ENCODE peak calls at places on chromosomes 2 and 18, in eight cellular contexts. H, T, B, N, Y, Q, J and V are unnamed samples. For H3K36me3, the result is how much of the 10 kb centered on the place peaks cover.

GRCh38 chr18:59035591-59035990 is 104.1 kb upstream of the SEC11C start:
- DNase-seq in T (no peak), Q (no peak), J (no peak), Y (no peak), N (no peak), B (no peak), H (no peak), V (no peak)

GRCh38 chr18:27136208-27136535 is 48.9 kb downstream of the CHST9 start:
- DNase-seq in B (peak), J (no peak), Q (peak), T (no peak), N (no peak), Y (no peak), H (no peak), V (peak)

GRCh38 chr2:33765122-33765521 is 166.0 kb upstream of the FAM98A start:
- DNase-seq in Y (peak), N (no peak), B (no peak), H (no peak), J (no peak), Q (no peak), T (no peak), V (no peak)

GRCh38 chr2:150572961-150573395 is 85.5 kb upstream of the RND3 start:
- DNase-seq in N (no peak), H (no peak), B (no peak), Q (no peak), Y (no peak), J (no peak), T (no peak), V (no peak)

GRCh38 chr18:52546686-52547346 is 206.8 kb downstream of the DCC start:
- DNase-seq in H (no peak), B (no peak), J (no peak), Q (no peak), Y (no peak), N (no peak), T (no peak), V (no peak)

GRCh38 chr2:202881570-202881969 is 10.0 kb upstream of the ICA1L start:
- DNase-seq in N (no peak), J (no peak), B (no peak), Y (no peak), T (no peak), H (no peak), Q (no peak), V (no peak)

GRCh38 chr18:3189884-3190283 is 29.9 kb downstream of the MYOM1 start:
- DNase-seq in Q (no peak), N (no peak), T (no peak), Y (no peak), H (no peak), J (no peak), B (no peak), V (no peak)

GRCh38 chr2:201715459-201715858 is 17.0 kb upstream of the MPP4 start:
- DNase-seq in J (no peak), N (no peak), Y (no peak), H (peak), B (no peak), Q (no peak), T (no peak), V (peak)

GRCh38 chr2:171771463-171771862 is 84.2 kb downstream of the DYNC1I2 start:
- DNase-seq in H (no peak), Q (no peak), T (no peak), Y (no peak), J (no peak), B (no peak), N (no peak), V (no peak)

GRCh38 chr2:20595439-20596192 is 55.3 kb downstream of the HS1BP3 start:
- DNase-seq in Q (peak), N (peak), Y (no peak), B (no peak), H (no peak), T (peak), J (peak), V (no peak)

GRCh38 chr2:12493031-12493513 is 223.7 kb upstream of the TRIB2 start:
- DNase-seq in J (no peak), Y (peak), N (no peak), H (no peak), Q (no peak), T (no peak), B (peak), V (no peak)

GRCh38 chr2:151478011-151478410 is 68.3 kb downstream of the RIF1 start:
- DNase-seq in N (no peak), J (no peak), Q (no peak), Y (no peak), H (no peak), T (no peak), B (no peak), V (no peak)

GRCh38 chr2:138059967-138060635 is 95.8 kb downstream of the HNMT start:
- DNase-seq in N (peak), B (peak), T (peak), Y (peak), H (no peak), J (no peak), Q (no peak), V (peak)

GRCh38 chr2:85785871-85786270 is 32.1 kb downstream of the ATOH8 start:
- DNase-seq in H (no peak), N (no peak), J (peak), Q (no peak), B (no peak), T (peak), Y (no peak), V (no peak)

GRCh38 chr2:207143474-207144190 is 22.1 kb downstream of the KLF7 start:
- DNase-seq in T (peak), Y (peak), N (peak), H (peak), B (no peak), J (peak), Q (peak), V (peak)

GRCh38 chr2:85792783-85793441 is 39.1 kb downstream of the ATOH8 start:
- DNase-seq in B (peak), T (peak), H (no peak), Y (no peak), Q (no peak), J (peak), N (no peak), V (no peak)

GRCh38 chr18:63016270-63016669 is 300.9 kb downstream of the PHLPP1 start:
- DNase-seq in Q (no peak), T (no peak), H (no peak), J (no peak), N (no peak), B (peak), Y (peak), V (peak)

GRCh38 chr2:178716394-178716793 is 90.8 kb downstream of the TTN start:
- DNase-seq in Q (no peak), Y (no peak), H (no peak), T (no peak), N (no peak), B (no peak), J (no peak), V (no peak)

GRCh38 chr2:127196998-127197397 is 23.1 kb downstream of the CYP27C1 start:
- DNase-seq in Q (no peak), J (no peak), H (no peak), T (no peak), Y (no peak), B (no peak), N (no peak), V (no peak)

GRCh38 chr18:24031318-24031717 is 16.8 kb downstream of the TTC39C start:
- DNase-seq in H (no peak), N (no peak), Y (no peak), Q (no peak), T (no peak), J (no peak), B (no peak), V (no peak)

GRCh38 chr2:167192833-167193232 is 304.6 kb downstream of the XIRP2 start:
- DNase-seq in B (no peak), Q (no peak), N (no peak), Y (no peak), J (no peak), T (no peak), H (no peak), V (no peak)

GRCh38 chr2:237128026-237128703 is 42.5 kb downstream of the COPS8 start:
- DNase-seq in N (peak), J (peak), T (peak), H (peak), Y (peak), B (peak), Q (peak), V (peak)

GRCh38 chr18:59140287-59140885 is 702 bp downstream of the SEC11C start:
- DNase-seq in Q (no peak), B (peak), Y (peak), J (no peak), N (no peak), H (no peak), T (no peak), V (peak)

GRCh38 chr2:218146056-218146455 is 20.2 kb downstream of the CXCR2 start:
- DNase-seq in H (no peak), B (no peak), T (no peak), N (no peak), J (no peak), Y (no peak), Q (no peak), V (no peak)

GRCh38 chr2:18837233-18837632 is 247.9 kb upstream of the NT5C1B start:
- DNase-seq in N (no peak), Q (no peak), H (no peak), T (no peak), J (no peak), Y (no peak), B (no peak), V (no peak)

GRCh38 chr2:169200756-169201155 is 131.4 kb downstream of the DHRS9 start:
- DNase-seq in Y (no peak), T (no peak), H (no peak), J (no peak), N (no peak), B (no peak), Q (no peak), V (no peak)

DNA sequence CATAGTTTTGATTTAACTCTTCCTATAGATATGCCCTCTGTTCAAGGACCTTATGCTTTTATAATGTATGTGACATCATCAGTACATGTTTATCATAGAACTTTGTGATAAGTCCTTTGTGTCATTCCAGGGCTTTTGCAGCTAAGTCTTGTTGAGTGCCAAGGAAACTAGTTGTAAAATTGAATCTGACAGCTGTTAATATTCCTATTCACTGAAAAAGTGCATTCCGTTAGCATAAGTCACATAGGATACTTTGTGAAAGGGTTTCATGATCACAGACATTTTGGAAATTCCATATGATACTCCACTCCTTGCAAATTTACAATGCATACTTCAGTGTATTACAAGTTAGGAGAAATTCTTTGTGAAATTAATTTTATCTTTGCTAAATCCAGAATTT is 503.4 kb downstream of the CCDC85A start:
- DNase-seq in H (no peak), T (no peak), J (no peak), B (no peak), Q (no peak), Y (no peak), N (no peak), V (no peak)
- H3K36me3 ChIP-seq in H (under half), T (under half), J (under half), B (under half), Q (under half), Y (under half), N (under half), V (under half)

GRCh38 chr2:154689158-154689557 is 9.3 kb upstream of the KCNJ3 start:
- DNase-seq in J (no peak), H (no peak), N (no peak), B (no peak), T (no peak), Y (no peak), Q (no peak), V (no peak)
- TF ChIP-seq CTCF in J (no peak), H (no peak), N (no peak), B (no peak), T (no peak), Y (no peak), Q (no peak), V (no peak)

DNA sequence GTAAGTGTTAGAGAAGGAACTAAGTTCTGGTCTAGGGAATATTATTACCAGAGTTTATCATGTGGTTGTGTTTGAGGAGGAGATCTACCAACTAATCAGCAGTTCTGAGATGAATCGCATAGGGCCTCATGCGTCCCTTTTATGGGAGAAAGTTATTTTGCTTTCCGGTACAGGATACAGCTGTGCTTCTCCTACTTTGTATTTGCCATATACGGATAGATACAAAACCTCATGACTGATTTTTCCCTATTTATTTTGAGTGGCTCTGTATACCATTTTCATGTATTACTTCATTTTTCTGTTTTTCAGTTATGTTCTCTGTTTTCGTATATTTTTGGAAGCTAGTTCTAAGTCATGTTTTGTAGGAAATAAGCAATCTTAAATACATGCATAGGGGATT is 66.8 kb downstream of the ACSL3 start:
- DNase-seq in B (no peak), T (no peak), Y (no peak), J (no peak), Q (no peak), H (no peak), N (no peak), V (no peak)
- H3K36me3 ChIP-seq in B (under half), T (under half), Y (half or more), J (half or more), Q (half or more), H (under half), N (half or more), V (under half)

GRCh38 chr2:46490521-46491141 is 11.3 kb downstream of the TMEM247 start:
- DNase-seq in B (no peak), Q (no peak), T (peak), H (peak), Y (peak), N (peak), J (peak), V (peak)
- TF ChIP-seq CTCF in B (no peak), Q (no peak), T (peak), H (no peak), Y (peak), N (no peak), J (peak), V (no peak)

GRCh38 chr18:76373297-76373696 is 121.7 kb downstream of the ZNF516 start:
- DNase-seq in Y (no peak), B (no peak), J (no peak), Q (no peak), N (no peak), H (no peak), T (no peak), V (no peak)
- H3K36me3 ChIP-seq in Y (under half), B (under half), J (under half), Q (under half), N (under half), H (under half), T (under half), V (under half)

GRCh38 chr2:27973592-27973991 is 83.1 kb downstream of the BABAM2 start:
- DNase-seq in Y (no peak), T (no peak), J (no peak), N (no peak), H (no peak), B (no peak), Q (no peak), V (no peak)
- TF ChIP-seq CTCF in Y (no peak), T (no peak), J (no peak), N (no peak), H (no peak), B (peak), Q (no peak), V (no peak)

DNA sequence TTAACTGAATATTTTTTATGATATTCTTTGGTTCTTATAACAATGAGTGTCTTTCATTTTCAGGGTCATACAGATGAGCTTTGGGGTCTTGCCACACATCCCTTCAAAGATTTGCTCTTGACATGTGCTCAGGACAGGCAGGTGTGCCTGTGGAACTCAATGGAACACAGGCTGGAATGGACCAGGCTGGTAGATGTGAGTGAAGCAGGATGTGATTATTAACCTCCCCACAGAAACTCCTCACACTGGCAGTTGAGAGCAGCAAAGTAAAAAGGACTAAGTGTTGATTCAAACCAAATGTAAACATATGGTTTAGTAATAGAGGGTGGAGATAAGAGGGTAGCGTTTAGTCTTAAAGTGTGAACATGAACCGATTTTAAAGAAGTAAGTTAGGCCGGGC is 57.8 kb downstream of the COX7A2L start:
- DNase-seq in N (no peak), Q (no peak), Y (no peak), H (no peak), B (no peak), J (no peak), T (no peak), V (no peak)
- H3K36me3 ChIP-seq in N (half or more), Q (half or more), Y (half or more), H (under half), B (under half), J (under half), T (under half), V (under half)

GRCh38 chr2:128638741-128639477 is 320.2 kb upstream of the HS6ST1 start:
- DNase-seq in Y (no peak), H (no peak), Q (no peak), J (no peak), T (peak), B (no peak), N (no peak), V (no peak)

GRCh38 chr2:128641421-128642095 is 322.9 kb upstream of the HS6ST1 start:
- DNase-seq in J (peak), Q (no peak), Y (no peak), B (no peak), H (no peak), T (peak), N (no peak), V (no peak)

GRCh38 chr2:128640847-128641360 is 322.2 kb upstream of the HS6ST1 start:
- DNase-seq in J (peak), Y (no peak), T (peak), B (no peak), N (no peak), H (no peak), Q (no peak), V (no peak)

GRCh38 chr2:128639693-128640092 is 321.0 kb upstream of the HS6ST1 start:
- DNase-seq in Q (no peak), Y (no peak), B (no peak), T (peak), J (peak), H (no peak), N (no peak), V (no peak)

DNA sequence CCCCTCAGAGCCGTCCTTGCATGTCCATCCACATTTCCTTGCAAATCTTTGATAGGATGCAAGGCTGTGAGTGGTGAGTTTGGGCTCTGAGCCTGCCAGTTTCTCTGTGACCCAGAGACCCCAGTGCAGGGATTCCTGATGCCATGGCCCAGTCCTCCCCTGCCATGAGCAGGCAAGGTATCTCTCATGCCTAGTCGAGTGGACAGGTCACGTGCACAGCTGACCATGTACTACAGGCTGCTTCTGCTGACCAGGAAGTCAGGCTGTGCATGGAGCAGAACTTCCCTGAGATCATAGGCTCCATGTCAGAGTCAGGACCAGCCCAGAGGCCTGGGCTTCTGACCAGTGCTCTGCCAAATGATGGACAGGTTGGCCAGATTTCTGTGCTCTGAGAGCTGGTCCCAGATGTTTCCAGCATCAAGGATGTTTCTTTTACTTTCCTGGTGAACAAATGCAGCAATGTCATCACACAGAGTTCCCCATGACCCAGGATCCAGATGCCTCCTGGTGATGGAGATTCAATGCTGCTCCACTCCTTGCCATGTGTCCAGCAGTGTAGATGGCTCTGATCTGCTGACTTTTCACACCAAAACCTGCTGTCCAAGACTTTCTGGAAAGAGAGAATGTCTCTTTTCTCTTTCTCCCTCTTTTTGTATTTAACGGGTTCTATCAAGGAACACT is 321.6 kb upstream of the HS6ST1 start:
- DNase-seq in Y (no peak), J (peak), H (no peak), N (no peak), Q (no peak), T (peak), B (no peak), V (no peak)
- TF ChIP-seq CTCF in Y (no peak), J (no peak), H (no peak), N (no peak), Q (no peak), T (no peak), B (no peak), V (no peak)

GRCh38 chr2:241263061-241263460 is 52.4 kb downstream of the HDLBP start:
- DNase-seq in Q (no peak), Y (no peak), T (no peak), N (no peak), J (no peak), H (no peak), B (no peak), V (no peak)

GRCh38 chr2:241265506-241265905 is 50.0 kb downstream of the HDLBP start:
- DNase-seq in Q (no peak), J (no peak), B (no peak), T (no peak), H (no peak), N (no peak), Y (no peak), V (no peak)

GRCh38 chr2:241258505-241259160 is 56.8 kb downstream of the HDLBP start:
- DNase-seq in Y (no peak), B (no peak), Q (no peak), T (no peak), N (no peak), H (no peak), J (no peak), V (no peak)

GRCh38 chr2:241260911-241261310 is 54.6 kb downstream of the HDLBP start:
- DNase-seq in J (no peak), T (no peak), B (no peak), Q (no peak), Y (no peak), H (no peak), N (no peak), V (no peak)

GRCh38 chr2:241261628-241262027 is 53.8 kb downstream of the HDLBP start:
- DNase-seq in N (no peak), H (no peak), J (no peak), T (no peak), Y (no peak), B (no peak), Q (no peak), V (no peak)
- H3K36me3 ChIP-seq in N (half or more), H (under half), J (half or more), T (half or more), Y (half or more), B (under half), Q (half or more), V (under half)